ENCODE peak calls at places on chromosomes 5 and 9, in six cellular contexts. One of them, this sample, is unnamed.
A peak's percentile ranks its signal among the peaks of the same experiment; 100 is the strongest.

GRCh38 chr9:121725008-121725795 is 73.8 kb downstream of the DAB2IP start:
- DNase-seq in thyroid gland: peak; percentile 87
- DNase-seq in AG09309: peak; percentile 98
- DNase-seq in neural crest cell: no peak
- DNase-seq in left lung: no peak
- DNase-seq in fibroblast of pulmonary artery: peak; percentile 99
- DNase-seq in this sample: peak; percentile 90

GRCh38 chr9:19969721-19970120 is 180.9 kb upstream of the SLC24A2 start:
- DNase-seq in neural crest cell: no peak
- DNase-seq in AG09309: no peak
- DNase-seq in left lung: no peak
- DNase-seq in thyroid gland: no peak
- DNase-seq in fibroblast of pulmonary artery: peak; percentile 64
- DNase-seq in this sample: no peak

GRCh38 chr9:3855601-3856328 is 330.0 kb upstream of the RFX3 start:
- DNase-seq in fibroblast of pulmonary artery: no peak
- DNase-seq in AG09309: no peak
- DNase-seq in thyroid gland: no peak
- DNase-seq in neural crest cell: no peak
- DNase-seq in left lung: no peak
- DNase-seq in this sample: no peak

GRCh38 chr9:64128572-64128971 is 1156.4 kb downstream of the FOXD4L5 start:
- DNase-seq in neural crest cell: no peak
- DNase-seq in fibroblast of pulmonary artery: no peak
- DNase-seq in left lung: peak; percentile 34
- DNase-seq in thyroid gland: no peak
- DNase-seq in AG09309: no peak
- DNase-seq in this sample: no peak

GRCh38 chr9:93305497-93306020 is 121.6 kb downstream of the WNK2 start:
- DNase-seq in fibroblast of pulmonary artery: no peak
- DNase-seq in neural crest cell: no peak
- DNase-seq in thyroid gland: no peak
- DNase-seq in left lung: no peak
- DNase-seq in AG09309: no peak
- DNase-seq in this sample: peak; percentile 39

GRCh38 chr5:5294429-5294828 is 128.0 kb upstream of the ICE1 start:
- DNase-seq in AG09309: no peak
- DNase-seq in left lung: no peak
- DNase-seq in thyroid gland: no peak
- DNase-seq in neural crest cell: no peak
- DNase-seq in fibroblast of pulmonary artery: no peak
- DNase-seq in this sample: no peak

GRCh38 chr5:112289465-112289864 is 129.6 kb downstream of the EPB41L4A start:
- DNase-seq in AG09309: no peak
- DNase-seq in fibroblast of pulmonary artery: no peak
- DNase-seq in left lung: no peak
- DNase-seq in neural crest cell: no peak
- DNase-seq in thyroid gland: peak; percentile 59
- DNase-seq in this sample: no peak

GRCh38 chr9:24939099-24939850 is 393.6 kb upstream of the IZUMO3 start:
- DNase-seq in thyroid gland: no peak
- DNase-seq in fibroblast of pulmonary artery: no peak
- DNase-seq in left lung: no peak
- DNase-seq in AG09309: no peak
- DNase-seq in neural crest cell: no peak
- DNase-seq in this sample: no peak

GRCh38 chr5:34041247-34041972 is 1.6 kb downstream of the C1QTNF3 start:
- DNase-seq in AG09309: no peak
- DNase-seq in neural crest cell: no peak
- DNase-seq in left lung: no peak
- DNase-seq in fibroblast of pulmonary artery: no peak
- DNase-seq in thyroid gland: no peak
- DNase-seq in this sample: no peak

GRCh38 chr9:108325406-108325805 is 530.4 kb downstream of the ACTL7B start:
- DNase-seq in neural crest cell: no peak
- DNase-seq in AG09309: no peak
- DNase-seq in left lung: no peak
- DNase-seq in fibroblast of pulmonary artery: no peak
- DNase-seq in thyroid gland: no peak
- DNase-seq in this sample: no peak

GRCh38 chr5:156753846-156754245 is 96.2 kb upstream of the PPP1R2B start:
- DNase-seq in left lung: no peak
- DNase-seq in fibroblast of pulmonary artery: no peak
- DNase-seq in thyroid gland: no peak
- DNase-seq in AG09309: no peak
- DNase-seq in neural crest cell: no peak
- DNase-seq in this sample: no peak

GRCh38 chr5:621341-621761 is 9.2 kb downstream of the CEP72 start:
- DNase-seq in thyroid gland: no peak
- DNase-seq in left lung: no peak
- DNase-seq in AG09309: no peak
- DNase-seq in fibroblast of pulmonary artery: no peak
- DNase-seq in neural crest cell: no peak
- DNase-seq in this sample: peak; percentile 42

GRCh38 chr5:119271758-119272730 is 83.8 kb upstream of the TNFAIP8 start:
- DNase-seq in AG09309: no peak
- DNase-seq in neural crest cell: no peak
- DNase-seq in thyroid gland: no peak
- DNase-seq in left lung: no peak
- DNase-seq in fibroblast of pulmonary artery: no peak
- DNase-seq in this sample: no peak

GRCh38 chr5:157046041-157046440 is 12.9 kb downstream of the HAVCR1 start:
- DNase-seq in left lung: no peak
- DNase-seq in fibroblast of pulmonary artery: no peak
- DNase-seq in AG09309: no peak
- DNase-seq in thyroid gland: peak; percentile 14
- DNase-seq in neural crest cell: no peak
- DNase-seq in this sample: no peak

GRCh38 chr5:83711982-83712601 is 8.6 kb downstream of the HAPLN1 start:
- DNase-seq in neural crest cell: peak; percentile 61
- DNase-seq in thyroid gland: peak; percentile 38
- DNase-seq in left lung: no peak
- DNase-seq in fibroblast of pulmonary artery: peak; percentile 66
- DNase-seq in AG09309: no peak
- DNase-seq in this sample: no peak

GRCh38 chr5:126680215-126680817 is 79.6 kb downstream of the PHAX start:
- DNase-seq in thyroid gland: no peak
- DNase-seq in fibroblast of pulmonary artery: peak; percentile 19
- DNase-seq in AG09309: peak; percentile 85
- DNase-seq in left lung: no peak
- DNase-seq in neural crest cell: no peak
- DNase-seq in this sample: no peak

GRCh38 chr9:136244116-136244775 is 1.4 kb downstream of the QSOX2 start:
- DNase-seq in neural crest cell: no peak
- DNase-seq in left lung: no peak
- DNase-seq in thyroid gland: no peak
- DNase-seq in fibroblast of pulmonary artery: no peak
- DNase-seq in AG09309: no peak
- DNase-seq in this sample: no peak

GRCh38 chr9:69427286-69427685 is 102.3 kb downstream of the ENTREP1 start:
- DNase-seq in left lung: no peak
- DNase-seq in neural crest cell: no peak
- DNase-seq in fibroblast of pulmonary artery: no peak
- DNase-seq in thyroid gland: no peak
- DNase-seq in AG09309: no peak
- DNase-seq in this sample: no peak

GRCh38 chr9:69429281-69429680 is 104.3 kb downstream of the ENTREP1 start:
- DNase-seq in left lung: no peak
- DNase-seq in thyroid gland: no peak
- DNase-seq in neural crest cell: no peak
- DNase-seq in fibroblast of pulmonary artery: no peak
- DNase-seq in AG09309: no peak
- DNase-seq in this sample: no peak

GRCh38 chr9:69430206-69430605 is 105.2 kb downstream of the ENTREP1 start:
- DNase-seq in fibroblast of pulmonary artery: no peak
- DNase-seq in neural crest cell: no peak
- DNase-seq in thyroid gland: no peak
- DNase-seq in left lung: no peak
- DNase-seq in AG09309: no peak
- DNase-seq in this sample: no peak

GRCh38 chr9:69425402-69425801 is 100.4 kb downstream of the ENTREP1 start:
- DNase-seq in AG09309: no peak
- DNase-seq in fibroblast of pulmonary artery: no peak
- DNase-seq in neural crest cell: no peak
- DNase-seq in left lung: no peak
- DNase-seq in thyroid gland: no peak
- DNase-seq in this sample: no peak

GRCh38 chr9:69428017-69428785 is 103.2 kb downstream of the ENTREP1 start:
- DNase-seq in thyroid gland: no peak
- DNase-seq in fibroblast of pulmonary artery: no peak
- DNase-seq in left lung: no peak
- DNase-seq in AG09309: no peak
- DNase-seq in neural crest cell: no peak
- DNase-seq in this sample: no peak
- TF ChIP-seq CTCF in thyroid gland: no peak
- TF ChIP-seq CTCF in fibroblast of pulmonary artery: no peak
- TF ChIP-seq CTCF in left lung: no peak
- TF ChIP-seq CTCF in AG09309: no peak
- TF ChIP-seq CTCF in neural crest cell: no peak
- TF ChIP-seq CTCF in this sample: no peak

DNA sequence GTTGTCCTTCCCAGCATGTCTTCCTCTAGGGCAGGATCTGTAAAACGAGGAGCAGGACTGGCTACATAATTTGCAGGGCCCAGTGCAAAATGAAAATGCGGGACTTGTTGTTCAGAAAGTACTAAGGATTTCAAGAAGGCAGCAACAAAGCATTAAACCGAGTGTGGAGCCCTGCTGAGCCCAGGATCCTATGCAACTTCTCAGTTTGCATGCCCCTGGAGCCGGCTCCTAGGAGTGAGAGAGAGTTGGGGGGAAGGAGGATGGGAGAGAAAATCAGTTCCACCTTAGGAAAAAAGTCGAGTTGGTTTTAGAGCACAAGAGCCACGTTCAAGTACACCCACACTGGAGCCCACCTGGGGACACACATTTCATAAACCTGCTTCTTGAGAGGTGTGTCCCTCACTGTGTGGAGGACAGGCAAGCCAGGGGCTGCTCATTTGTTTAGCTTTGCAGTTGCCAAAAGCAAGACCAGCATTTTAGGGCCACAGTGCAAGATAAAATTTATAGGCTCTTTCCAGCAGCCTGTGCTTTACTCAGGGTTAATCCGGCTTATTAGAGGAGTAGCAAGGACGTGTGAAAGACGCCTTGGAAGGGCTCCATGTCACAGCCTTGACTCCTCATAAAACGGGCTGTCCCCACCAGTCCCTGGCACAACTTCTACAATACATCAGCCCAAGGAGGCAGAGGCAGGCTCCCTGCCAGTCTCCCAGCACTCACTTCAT is 159.5 kb upstream of the SEMA6A start:
- DNase-seq in AG09309: no peak
- DNase-seq in fibroblast of pulmonary artery: no peak
- DNase-seq in left lung: no peak
- DNase-seq in neural crest cell: no peak
- DNase-seq in thyroid gland: peak; percentile 41
- DNase-seq in this sample: no peak
- TF ChIP-seq CTCF in AG09309: no peak
- TF ChIP-seq CTCF in fibroblast of pulmonary artery: no peak
- TF ChIP-seq CTCF in left lung: no peak
- TF ChIP-seq CTCF in neural crest cell: no peak
- TF ChIP-seq CTCF in thyroid gland: no peak
- TF ChIP-seq CTCF in this sample: no peak

DNA sequence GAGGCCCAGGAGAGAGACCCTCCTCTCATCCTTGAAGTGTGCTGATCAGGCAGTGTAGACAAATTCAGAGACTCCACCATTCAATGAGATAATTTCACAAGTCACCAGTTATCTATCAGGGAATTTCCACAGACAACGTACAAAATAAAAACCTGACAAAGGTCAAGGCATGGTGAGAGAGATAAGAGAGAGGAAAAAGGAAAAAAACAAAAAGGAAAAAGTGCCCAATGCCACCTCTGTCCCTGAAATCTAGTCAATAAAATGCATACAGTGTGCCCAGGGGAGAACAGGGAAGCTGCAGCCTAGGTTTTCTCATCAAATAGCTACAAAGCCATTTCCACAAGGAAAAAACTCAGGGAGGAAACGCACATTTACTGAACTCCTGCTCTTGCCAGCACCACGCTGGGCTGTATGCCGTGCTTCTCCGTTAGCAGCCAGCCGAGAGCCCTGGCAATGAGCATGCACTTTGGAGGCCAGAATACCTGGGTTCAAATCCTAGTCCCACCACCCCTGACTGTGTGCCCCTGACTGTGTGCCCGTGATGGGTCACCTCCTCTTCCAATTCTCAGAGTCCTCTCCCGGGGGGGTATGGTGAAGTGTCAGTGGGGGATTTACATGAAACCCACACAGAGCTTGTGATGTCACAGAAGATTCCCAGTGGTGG is 11.6 kb downstream of the WHRN start:
- DNase-seq in neural crest cell: no peak
- DNase-seq in fibroblast of pulmonary artery: no peak
- DNase-seq in thyroid gland: no peak
- DNase-seq in left lung: peak; percentile 51
- DNase-seq in AG09309: no peak
- DNase-seq in this sample: no peak
- TF ChIP-seq CTCF in neural crest cell: no peak
- TF ChIP-seq CTCF in fibroblast of pulmonary artery: no peak
- TF ChIP-seq CTCF in thyroid gland: no peak
- TF ChIP-seq CTCF in left lung: no peak
- TF ChIP-seq CTCF in AG09309: no peak
- TF ChIP-seq CTCF in this sample: no peak

DNA sequence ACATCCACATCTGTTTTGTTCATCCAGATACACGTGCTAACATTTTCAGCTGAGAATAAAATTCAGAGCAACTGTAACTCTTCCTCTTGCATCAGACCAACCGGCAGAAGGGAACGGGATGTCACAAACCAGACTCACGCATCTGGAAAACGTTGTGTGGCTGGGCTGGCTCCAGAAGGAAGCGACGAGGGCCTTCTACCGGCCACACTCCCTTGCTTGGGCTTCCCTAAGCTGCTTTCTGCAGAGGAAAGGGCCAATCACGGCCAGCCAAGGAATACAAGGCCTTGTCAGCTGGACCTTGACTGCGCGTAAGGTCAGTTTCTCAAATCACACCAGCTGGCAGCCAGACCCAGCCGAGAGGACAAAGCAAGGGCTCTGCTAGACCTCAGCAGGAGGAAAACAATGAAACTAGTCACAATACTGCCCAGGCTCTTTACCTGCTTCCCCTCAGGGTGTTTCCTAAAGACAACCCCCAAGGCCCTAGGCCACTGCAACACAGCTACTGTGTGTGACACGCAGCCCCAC is 106.1 kb downstream of the THBS4 start:
- DNase-seq in AG09309: peak; percentile 37
- DNase-seq in fibroblast of pulmonary artery: peak; percentile 70
- DNase-seq in left lung: peak; percentile 78
- DNase-seq in thyroid gland: peak; percentile 26
- DNase-seq in neural crest cell: peak; percentile 35
- DNase-seq in this sample: peak; percentile 59
- TF ChIP-seq CTCF in AG09309: no peak
- TF ChIP-seq CTCF in fibroblast of pulmonary artery: no peak
- TF ChIP-seq CTCF in left lung: no peak
- TF ChIP-seq CTCF in thyroid gland: no peak
- TF ChIP-seq CTCF in neural crest cell: no peak
- TF ChIP-seq CTCF in this sample: no peak

GRCh38 chr5:125673359-125673950 is 749.8 kb upstream of the GRAMD2B start:
- DNase-seq in left lung: no peak
- DNase-seq in fibroblast of pulmonary artery: no peak
- DNase-seq in neural crest cell: no peak
- DNase-seq in thyroid gland: no peak
- DNase-seq in AG09309: no peak
- DNase-seq in this sample: no peak
- TF ChIP-seq CTCF in left lung: no peak
- TF ChIP-seq CTCF in fibroblast of pulmonary artery: no peak
- TF ChIP-seq CTCF in neural crest cell: peak; percentile 38
- TF ChIP-seq CTCF in thyroid gland: no peak
- TF ChIP-seq CTCF in AG09309: no peak
- TF ChIP-seq CTCF in this sample: no peak